ENCODE peak calls at places on chromosome 1, in seven cellular contexts. One of them, this sample, is unnamed.

GRCh38 chr1:2234762-2235113 is 6.6 kb downstream of the SKI start:
- DNase-seq in cardiac fibroblast: no peak
- DNase-seq in tibial artery: no peak
- DNase-seq in AG04450: no peak
- DNase-seq in type B pancreatic cell: no peak
- DNase-seq in GM20000: no peak
- DNase-seq in activated CD8-positive, alpha-beta T cell treated with anti-CD3 and anti-CD28 coated beads for 36 hours: peak
- DNase-seq in this sample: no peak

GRCh38 chr1:91736999-91737615 is 148.8 kb downstream of the TGFBR3 start:
- DNase-seq in cardiac fibroblast: peak
- DNase-seq in tibial artery: no peak
- DNase-seq in AG04450: no peak
- DNase-seq in type B pancreatic cell: no peak
- DNase-seq in GM20000: no peak
- DNase-seq in activated CD8-positive, alpha-beta T cell treated with anti-CD3 and anti-CD28 coated beads for 36 hours: no peak
- DNase-seq in this sample: no peak

GRCh38 chr1:54124472-54124871 is 28.3 kb downstream of the CDCP2 start:
- DNase-seq in cardiac fibroblast: no peak
- DNase-seq in tibial artery: no peak
- DNase-seq in AG04450: no peak
- DNase-seq in type B pancreatic cell: no peak
- DNase-seq in GM20000: no peak
- DNase-seq in activated CD8-positive, alpha-beta T cell treated with anti-CD3 and anti-CD28 coated beads for 36 hours: no peak
- DNase-seq in this sample: no peak

GRCh38 chr1:216600730-216601426 is 122.4 kb downstream of the ESRRG start:
- DNase-seq in cardiac fibroblast: peak
- DNase-seq in tibial artery: peak
- DNase-seq in AG04450: peak
- DNase-seq in type B pancreatic cell: peak
- DNase-seq in GM20000: peak
- DNase-seq in activated CD8-positive, alpha-beta T cell treated with anti-CD3 and anti-CD28 coated beads for 36 hours: no peak
- DNase-seq in this sample: peak

GRCh38 chr1:223401873-223402789 is 8.9 kb downstream of the CCDC185 start:
- DNase-seq in cardiac fibroblast: peak
- DNase-seq in tibial artery: no peak
- DNase-seq in AG04450: peak
- DNase-seq in type B pancreatic cell: no peak
- DNase-seq in GM20000: no peak
- DNase-seq in activated CD8-positive, alpha-beta T cell treated with anti-CD3 and anti-CD28 coated beads for 36 hours: no peak
- DNase-seq in this sample: no peak

GRCh38 chr1:48039088-48040049 is 42.2 kb upstream of the TRABD2B start:
- DNase-seq in cardiac fibroblast: no peak
- DNase-seq in tibial artery: no peak
- DNase-seq in AG04450: no peak
- DNase-seq in type B pancreatic cell: no peak
- DNase-seq in GM20000: peak
- DNase-seq in activated CD8-positive, alpha-beta T cell treated with anti-CD3 and anti-CD28 coated beads for 36 hours: no peak
- DNase-seq in this sample: no peak

GRCh38 chr1:233010164-233010563 is 59.8 kb downstream of the NTPCR start:
- DNase-seq in cardiac fibroblast: no peak
- DNase-seq in tibial artery: no peak
- DNase-seq in AG04450: no peak
- DNase-seq in type B pancreatic cell: no peak
- DNase-seq in GM20000: no peak
- DNase-seq in activated CD8-positive, alpha-beta T cell treated with anti-CD3 and anti-CD28 coated beads for 36 hours: no peak
- DNase-seq in this sample: no peak

GRCh38 chr1:40755052-40755451 is 28.5 kb upstream of the KCNQ4 start:
- DNase-seq in cardiac fibroblast: peak
- DNase-seq in tibial artery: peak
- DNase-seq in AG04450: no peak
- DNase-seq in type B pancreatic cell: no peak
- DNase-seq in GM20000: no peak
- DNase-seq in activated CD8-positive, alpha-beta T cell treated with anti-CD3 and anti-CD28 coated beads for 36 hours: no peak
- DNase-seq in this sample: no peak

DNA sequence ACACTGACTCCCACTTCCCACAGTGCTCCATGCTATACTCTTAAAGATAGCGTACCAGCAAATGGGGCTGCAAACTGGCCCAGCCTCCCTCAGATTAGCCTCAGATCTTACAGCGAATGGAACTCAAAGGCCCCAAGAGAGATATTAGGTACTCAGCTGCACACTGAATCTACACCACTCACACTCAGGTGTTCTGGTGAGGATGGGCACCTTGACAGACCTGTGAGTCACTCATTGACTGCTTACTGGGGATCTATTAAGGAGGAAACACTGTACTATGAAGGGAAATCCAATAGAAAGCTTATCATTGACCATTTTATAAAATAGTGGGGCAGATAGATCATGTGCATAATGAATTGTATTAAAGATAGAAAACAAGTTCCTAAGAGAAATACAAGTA is 164.3 kb upstream of the ATP1B1 start:
- DNase-seq in cardiac fibroblast: no peak
- DNase-seq in tibial artery: no peak
- DNase-seq in AG04450: no peak
- DNase-seq in type B pancreatic cell: no peak
- DNase-seq in GM20000: no peak
- DNase-seq in activated CD8-positive, alpha-beta T cell treated with anti-CD3 and anti-CD28 coated beads for 36 hours: no peak
- DNase-seq in this sample: no peak
- TF ChIP-seq CTCF in cardiac fibroblast: no peak
- TF ChIP-seq CTCF in tibial artery: no peak
- TF ChIP-seq CTCF in AG04450: no peak
- TF ChIP-seq CTCF in type B pancreatic cell: no peak
- TF ChIP-seq CTCF in GM20000: no peak
- TF ChIP-seq CTCF in activated CD8-positive, alpha-beta T cell treated with anti-CD3 and anti-CD28 coated beads for 36 hours: no peak
- TF ChIP-seq CTCF in this sample: no peak

DNA sequence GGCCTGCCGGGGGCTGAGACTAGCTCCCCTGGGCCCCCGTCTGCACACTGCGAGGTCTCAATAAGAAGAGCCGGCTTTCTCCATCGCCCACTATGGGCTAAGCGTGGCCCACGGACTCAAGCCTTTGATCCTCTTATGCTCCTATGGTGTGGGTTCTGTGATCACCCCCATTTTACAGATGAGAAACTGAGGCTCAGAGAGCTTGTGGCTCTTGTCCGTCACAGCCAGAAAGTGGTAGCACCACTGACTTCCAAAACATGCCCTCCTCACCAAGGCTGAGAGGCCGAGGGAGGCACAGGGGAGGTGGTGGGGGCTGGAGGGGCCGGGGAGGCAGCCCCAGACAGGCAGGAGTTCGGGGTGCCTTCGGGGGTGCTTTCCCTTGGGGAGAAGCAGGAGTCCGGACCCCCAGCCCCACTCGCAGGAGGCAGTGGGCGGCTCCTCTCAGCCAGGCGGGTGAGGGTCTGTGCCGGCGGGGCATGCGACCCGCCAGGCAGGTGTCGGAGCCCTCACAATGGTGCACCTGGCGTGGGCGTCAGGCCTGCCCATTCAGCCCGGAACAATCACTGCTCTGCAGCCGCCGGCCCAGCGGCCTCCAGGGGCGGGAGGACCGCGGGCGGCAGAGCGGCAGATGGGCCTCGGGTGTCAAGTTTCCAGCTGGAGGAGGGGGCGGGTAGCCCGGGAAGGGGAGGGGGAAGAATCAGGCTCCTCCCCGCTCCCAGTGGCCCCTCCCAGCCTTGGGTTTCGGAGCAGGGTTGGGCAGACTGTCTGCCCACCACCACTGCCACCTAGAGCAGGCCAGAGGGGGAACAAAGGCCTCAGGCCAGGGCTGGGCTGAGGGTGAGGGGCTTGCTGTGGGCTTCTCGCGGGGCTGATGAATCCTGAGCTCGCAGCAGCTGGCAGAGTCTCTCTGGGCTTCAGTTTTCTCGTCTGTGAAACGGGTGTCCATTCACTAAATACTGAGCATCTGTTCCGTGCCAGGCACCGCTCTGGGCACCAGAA is 39.3 kb upstream of the CASZ1 start:
- DNase-seq in cardiac fibroblast: peak
- DNase-seq in tibial artery: no peak
- DNase-seq in AG04450: no peak
- DNase-seq in type B pancreatic cell: peak
- DNase-seq in GM20000: no peak
- DNase-seq in activated CD8-positive, alpha-beta T cell treated with anti-CD3 and anti-CD28 coated beads for 36 hours: peak
- DNase-seq in this sample: peak
- TF ChIP-seq CTCF in cardiac fibroblast: no peak
- TF ChIP-seq CTCF in tibial artery: no peak
- TF ChIP-seq CTCF in AG04450: no peak
- TF ChIP-seq CTCF in type B pancreatic cell: peak
- TF ChIP-seq CTCF in GM20000: no peak
- TF ChIP-seq CTCF in activated CD8-positive, alpha-beta T cell treated with anti-CD3 and anti-CD28 coated beads for 36 hours: no peak
- TF ChIP-seq CTCF in this sample: no peak

GRCh38 chr1:52552505-52553371 is at the start of gene TUT4:
- DNase-seq in cardiac fibroblast: peak
- DNase-seq in tibial artery: peak
- DNase-seq in AG04450: peak
- DNase-seq in type B pancreatic cell: peak
- DNase-seq in GM20000: peak
- DNase-seq in activated CD8-positive, alpha-beta T cell treated with anti-CD3 and anti-CD28 coated beads for 36 hours: peak
- DNase-seq in this sample: peak
- TF ChIP-seq CTCF in cardiac fibroblast: no peak
- TF ChIP-seq CTCF in tibial artery: no peak
- TF ChIP-seq CTCF in AG04450: no peak
- TF ChIP-seq CTCF in type B pancreatic cell: peak
- TF ChIP-seq CTCF in GM20000: no peak
- TF ChIP-seq CTCF in activated CD8-positive, alpha-beta T cell treated with anti-CD3 and anti-CD28 coated beads for 36 hours: no peak
- TF ChIP-seq CTCF in this sample: no peak

GRCh38 chr1:153750026-153750995 is 22.5 kb downstream of the INTS3 start:
- DNase-seq in cardiac fibroblast: no peak
- DNase-seq in tibial artery: peak
- DNase-seq in AG04450: no peak
- DNase-seq in type B pancreatic cell: no peak
- DNase-seq in GM20000: no peak
- DNase-seq in activated CD8-positive, alpha-beta T cell treated with anti-CD3 and anti-CD28 coated beads for 36 hours: no peak
- DNase-seq in this sample: no peak
- TF ChIP-seq CTCF in cardiac fibroblast: peak
- TF ChIP-seq CTCF in tibial artery: peak
- TF ChIP-seq CTCF in AG04450: no peak
- TF ChIP-seq CTCF in type B pancreatic cell: no peak
- TF ChIP-seq CTCF in GM20000: no peak
- TF ChIP-seq CTCF in activated CD8-positive, alpha-beta T cell treated with anti-CD3 and anti-CD28 coated beads for 36 hours: no peak
- TF ChIP-seq CTCF in this sample: no peak